ENCODE peak calls at places on chromosomes 11 and 22, in four cellular contexts. S is neuronal stem cell, T is SK-N-SH, F is GM23248. E is an unnamed sample.
A peak's percentile ranks its signal among the peaks of the same experiment; 100 is the strongest.

GRCh38 chr11:77090373-77091111 is 12.1 kb upstream of the OMP start:
- DNase-seq in T (no peak), S (no peak), F (no peak), E (peak; percentile 74)

GRCh38 chr22:43827926-43828710 is 16.0 kb upstream of the EFCAB6 start:
- DNase-seq in S (no peak), F (peak; percentile 22), T (no peak), E (no peak)

GRCh38 chr11:62004473-62004872 is 37.0 kb upstream of the FTH1 start:
- DNase-seq in F (peak; percentile 47), T (no peak), S (no peak), E (no peak)

GRCh38 chr11:102116453-102117205 is 6.4 kb downstream of the YAP1 start:
- DNase-seq in F (peak; percentile 29), T (no peak), S (no peak), E (no peak)

GRCh38 chr11:79100093-79100704 is 340.6 kb downstream of the TENM4 start:
- DNase-seq in S (no peak), T (peak; percentile 82), F (peak; percentile 77), E (peak; percentile 37)

GRCh38 chr22:49959782-49960158 is 802 bp upstream of the PIM3 start:
- DNase-seq in F (peak; percentile 65), S (no peak), T (peak; percentile 80), E (peak; percentile 68)

GRCh38 chr11:80466570-80466969 is 1025.7 kb upstream of the TENM4 start:
- DNase-seq in S (no peak), F (no peak), T (no peak), E (no peak)

GRCh38 chr22:49622241-49623105 is 205.2 kb downstream of the BRD1 start:
- DNase-seq in F (no peak), S (no peak), T (no peak), E (no peak)

GRCh38 chr22:39427751-39428596 is 28.4 kb downstream of the TAB1 start:
- DNase-seq in S (no peak), T (no peak), F (no peak), E (no peak)

GRCh38 chr11:23696712-23697111 is 800.1 kb upstream of the LUZP2 start:
- DNase-seq in S (no peak), T (no peak), F (no peak), E (no peak)

GRCh38 chr22:39444937-39445465 is 11.8 kb upstream of the MGAT3 start:
- DNase-seq in S (no peak), T (no peak), F (no peak), E (no peak)

GRCh38 chr22:20009018-20009482 is 7.6 kb downstream of the ARVCF start:
- DNase-seq in T (peak; percentile 53), F (no peak), S (no peak), E (no peak)

GRCh38 chr11:116688202-116688540 is 84.6 kb downstream of the BUD13 start:
- DNase-seq in T (no peak), F (no peak), S (no peak), E (no peak)

GRCh38 chr22:49382451-49382735 is 445.3 kb downstream of the BRD1 start:
- DNase-seq in T (no peak), S (no peak), F (no peak), E (no peak)

GRCh38 chr22:45631140-45631539 is 40.5 kb upstream of the ATXN10 start:
- DNase-seq in T (no peak), F (no peak), S (no peak), E (no peak)

GRCh38 chr11:44017443-44018126 is 30.2 kb upstream of the ACCSL start:
- DNase-seq in T (no peak), F (peak; percentile 42), S (no peak), E (no peak)

GRCh38 chr11:106473089-106473722 is 395.7 kb downstream of the AASDHPPT start:
- DNase-seq in T (no peak), S (no peak), F (peak; percentile 39), E (no peak)

GRCh38 chr11:65133724-65134123 is 595 bp downstream of the SYVN1 start:
- DNase-seq in F (peak; percentile 64), T (no peak), S (no peak), E (no peak)

GRCh38 chr11:69479591-69480271 is 1.7 kb upstream of the LINC01488 start:
- DNase-seq in F (peak; percentile 43), S (no peak), T (no peak), E (peak; percentile 95)

GRCh38 chr11:3820971-3821370 is 12.6 kb downstream of the PGAP2 start:
- DNase-seq in S (no peak), T (no peak), F (no peak), E (no peak)

GRCh38 chr22:49734390-49734789 is 93.3 kb downstream of the BRD1 start:
- DNase-seq in T (no peak), S (no peak), F (no peak), E (no peak)

GRCh38 chr22:41782316-41782715 is 18.2 kb upstream of the CCDC134 start:
- DNase-seq in S (no peak), T (no peak), F (no peak), E (no peak)

GRCh38 chr22:35484651-35485372 is 55.8 kb upstream of the RASD2 start:
- DNase-seq in S (no peak), T (no peak), F (peak; percentile 74), E (no peak)

GRCh38 chr22:19394274-19395050 is 37.1 kb downstream of the HIRA start:
- DNase-seq in F (no peak), T (no peak), S (no peak), E (no peak)

GRCh38 chr11:63905179-63905578 is 11.8 kb downstream of the RCOR2 start:
- DNase-seq in S (no peak), T (no peak), F (peak; percentile 47), E (no peak)

GRCh38 chr11:119295178-119295577 is 21.8 kb downstream of the MCAM start:
- DNase-seq in S (no peak), F (peak; percentile 39), T (no peak), E (no peak)

DNA sequence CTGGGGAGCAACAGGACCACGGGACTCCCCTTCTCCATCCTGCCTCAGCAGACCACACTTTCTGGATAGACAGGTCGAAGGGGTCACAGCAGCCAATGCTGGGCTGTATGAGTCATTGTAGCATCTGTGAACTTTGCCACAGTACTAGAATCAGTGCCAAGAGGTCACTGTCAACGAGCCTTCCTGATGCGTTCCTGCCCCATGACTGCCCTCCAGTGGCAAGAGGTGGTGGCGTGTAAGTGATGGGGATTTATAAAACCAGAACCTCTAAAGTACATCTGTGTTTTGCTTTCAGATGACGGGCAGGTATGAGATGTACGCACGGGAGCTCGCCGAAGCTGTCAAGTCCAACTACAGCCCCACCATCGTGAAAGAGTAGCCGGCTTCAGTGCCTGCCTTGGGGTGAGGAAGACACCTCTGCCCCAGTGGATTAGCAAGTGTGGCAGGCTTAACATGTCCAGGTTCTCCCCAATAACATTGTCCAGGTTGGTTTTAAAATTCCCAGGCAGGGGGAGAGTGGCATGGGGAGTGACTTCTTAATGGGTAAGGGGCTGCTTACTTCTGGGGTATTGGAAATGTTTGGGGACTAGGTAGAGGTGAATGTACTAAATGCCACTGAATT is 29.4 kb downstream of the GUCD1 start:
- DNase-seq in T (peak; percentile 77), S (peak; percentile 59), F (peak; percentile 74), E (peak; percentile 90)
- H3K4me1 ChIP-seq in T (peaks cover 10% of the 10 kb centered on the region), S (no peaks in the 10 kb centered on the region), F (peaks cover 13% of the 10 kb centered on the region), E (no peaks in the 10 kb centered on the region)

GRCh38 chr11:285894-286220 is 3.1 kb upstream of the PGGHG start:
- DNase-seq in S (no peak), T (peak; percentile 33), F (no peak), E (no peak)

GRCh38 chr11:289706-290620 is 1.0 kb downstream of the PGGHG start:
- DNase-seq in S (no peak), F (no peak), T (peak; percentile 37), E (no peak)

GRCh38 chr11:289145-289705 is 299 bp downstream of the PGGHG start:
- DNase-seq in T (no peak), F (no peak), S (no peak), E (no peak)

GRCh38 chr11:288328-289144 is at the start of gene PGGHG:
- DNase-seq in S (no peak), F (peak; percentile 73), T (peak; percentile 95), E (peak; percentile 84)

DNA sequence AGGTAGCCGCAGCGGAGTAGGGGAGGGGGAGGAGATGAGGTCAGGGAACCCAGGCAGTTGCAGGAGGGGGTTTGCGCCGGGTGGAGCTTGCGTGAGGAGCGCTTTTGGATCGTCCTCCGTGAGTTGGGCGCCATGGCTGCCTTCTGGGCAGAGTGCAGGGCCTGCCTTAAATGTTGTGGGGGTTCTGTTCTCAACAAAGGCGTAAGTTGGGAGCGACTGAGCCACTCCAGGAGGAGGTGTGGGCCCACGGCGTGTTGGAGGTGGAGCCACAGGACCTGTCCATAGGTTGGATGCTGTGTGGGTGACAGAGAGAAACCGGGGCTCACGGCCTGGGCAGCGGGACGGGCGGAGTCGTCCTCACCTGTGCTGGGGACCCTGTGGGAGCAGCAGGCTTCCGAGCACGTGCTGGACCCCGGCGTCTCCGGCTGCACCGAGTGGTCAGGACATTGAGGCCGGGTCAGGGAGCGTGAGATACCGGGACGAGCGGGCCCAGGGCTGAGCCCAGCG is 1.1 kb upstream of the PGGHG start:
- DNase-seq in T (peak; percentile 56), F (no peak), S (no peak), E (no peak)
- H3K27ac ChIP-seq in T (no peak overlapping the region), F (no peak overlapping the region), S (no peak overlapping the region), E (no peak overlapping the region)

GRCh38 chr22:47940211-47940610 is 1177.8 kb downstream of the TBC1D22A start:
- DNase-seq in F (no peak), S (no peak), T (no peak), E (no peak)
- H3K9ac ChIP-seq in F (no peak overlapping the region), S (no peak overlapping the region), T (no peak overlapping the region), E (no peak overlapping the region)

DNA sequence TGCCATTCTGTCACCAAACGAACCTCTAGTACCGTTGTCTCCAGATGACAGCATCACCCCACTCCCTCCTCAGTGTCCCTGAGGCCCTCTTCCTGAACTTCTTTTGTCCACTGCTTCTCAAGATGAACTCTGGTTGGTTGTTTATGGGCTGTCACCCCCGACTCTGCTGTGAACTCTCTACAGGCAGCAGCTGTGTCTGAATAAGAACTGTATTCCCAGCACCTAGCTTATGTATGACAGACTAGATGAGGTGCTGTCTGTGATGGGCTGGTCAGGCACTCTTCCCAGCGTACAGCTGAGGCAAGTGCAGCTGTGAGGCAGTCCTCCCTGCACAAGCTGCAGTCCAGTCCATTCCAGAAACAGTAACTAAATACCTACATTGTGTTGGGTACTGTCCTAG is 111.4 kb upstream of the PITPNB start:
- DNase-seq in F (no peak), S (no peak), T (no peak), E (no peak)
- H3K4me1 ChIP-seq in F (peaks cover 16% of the 10 kb centered on the region), S (peaks cover 29% of the 10 kb centered on the region), T (peaks cover 30% of the 10 kb centered on the region), E (no peaks in the 10 kb centered on the region)

DNA sequence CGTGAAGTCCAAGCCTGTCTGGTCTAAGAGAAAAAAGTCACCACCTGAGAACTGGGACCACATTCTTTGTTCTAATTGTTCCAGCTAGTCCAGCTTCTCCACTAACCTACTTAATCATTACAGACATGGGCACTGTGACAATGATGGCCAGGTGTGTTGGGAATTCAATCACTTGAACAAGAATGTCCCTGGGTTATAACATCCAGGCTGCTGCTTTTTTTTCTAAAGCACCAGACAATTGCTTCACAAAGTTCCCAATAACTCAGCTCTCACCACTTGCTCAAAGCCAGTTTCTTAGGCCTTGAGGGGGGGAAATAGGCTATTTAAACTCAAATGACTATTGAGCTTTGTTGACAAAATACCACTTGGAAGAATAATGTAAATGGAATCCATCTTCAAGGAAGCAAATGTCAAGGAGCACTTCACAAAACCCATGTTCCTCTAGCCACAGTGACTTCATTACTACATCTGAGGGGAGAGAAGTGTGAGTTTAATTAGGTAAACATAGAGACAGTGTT is 80.3 kb downstream of the ME3 start:
- DNase-seq in T (no peak), S (no peak), F (peak; percentile 51), E (no peak)
- H3K27ac ChIP-seq in T (peak overlapping the region; percentile 95), S (peak overlapping the region; percentile 40), F (peak overlapping the region; percentile 54), E (peak overlapping the region; percentile 65)